ENCODE peak calls at places on chromosomes 13 and 19, in nine cellular contexts. X is GM23248, Y is tibial nerve, U is fibroblast of lung, D is thoracic aorta, R is spleen, H is body of pancreas, A is thyroid gland, Q is aorta. I is an unnamed sample. For H3K4me1, the result is how much of the 10 kb centered on the place peaks cover.

GRCh38 chr19:48308695-48309586 is 16.4 kb upstream of the EMP3 start:
- DNase-seq in X (no peak), Y (no peak), U (no peak), D (no peak), R (no peak), H (no peak), A (peak), Q (no peak), I (no peak)

GRCh38 chr13:98190889-98191444 is 13.9 kb upstream of the RNF113B start:
- DNase-seq in X (no peak), Y (no peak), U (no peak), D (no peak), R (no peak), H (no peak), A (no peak), Q (no peak), I (no peak)

GRCh38 chr13:22278336-22278929 is 607.6 kb downstream of the FGF9 start:
- DNase-seq in X (peak), Y (peak), U (peak), D (no peak), R (no peak), H (peak), A (peak), Q (peak), I (peak)

GRCh38 chr13:108926848-108927247 is 297.4 kb downstream of the MYO16 start:
- DNase-seq in X (no peak), Y (no peak), U (no peak), D (no peak), R (no peak), H (no peak), A (no peak), Q (no peak), I (no peak)

GRCh38 chr13:24505756-24506155 is 6.8 kb downstream of the PARP4 start:
- DNase-seq in X (no peak), Y (no peak), U (no peak), D (no peak), R (peak), H (no peak), A (no peak), Q (no peak), I (no peak)

GRCh38 chr13:73272831-73273230 is 214.0 kb downstream of the KLF5 start:
- DNase-seq in X (no peak), Y (no peak), U (no peak), D (no peak), R (no peak), H (no peak), A (no peak), Q (no peak), I (no peak)

GRCh38 chr19:18089726-18090125 is 3.0 kb upstream of the IL12RB1 start:
- DNase-seq in X (no peak), Y (no peak), U (no peak), D (no peak), R (peak), H (no peak), A (no peak), Q (no peak), I (no peak)

GRCh38 chr13:24654741-24655140 is 25.5 kb upstream of the ATP12A start:
- DNase-seq in X (peak), Y (no peak), U (peak), D (no peak), R (no peak), H (no peak), A (no peak), Q (no peak), I (peak)

GRCh38 chr13:49455016-49455398 is 10.9 kb downstream of the SETDB2 start:
- DNase-seq in X (no peak), Y (no peak), U (no peak), D (no peak), R (no peak), H (no peak), A (no peak), Q (no peak), I (no peak)

GRCh38 chr19:38945562-38946228 is 15.0 kb downstream of the MRPS12 start:
- DNase-seq in X (no peak), Y (no peak), U (no peak), D (no peak), R (no peak), H (no peak), A (no peak), Q (no peak), I (no peak)

GRCh38 chr13:30388401-30389283 is 33.7 kb upstream of the UBE2L5 start:
- DNase-seq in X (peak), Y (peak), U (peak), D (no peak), R (no peak), H (no peak), A (no peak), Q (no peak), I (no peak)

GRCh38 chr13:87671824-87672603 is 843 bp downstream of the SLITRK5 start:
- DNase-seq in X (peak), Y (no peak), U (peak), D (no peak), R (peak), H (no peak), A (peak), Q (peak), I (no peak)

GRCh38 chr19:50796128-50796633 is 6.0 kb downstream of the ACP4 start:
- DNase-seq in X (no peak), Y (no peak), U (no peak), D (no peak), R (no peak), H (no peak), A (no peak), Q (no peak), I (no peak)

GRCh38 chr13:99263386-99263785 is 5.2 kb upstream of the GPR18 start:
- DNase-seq in X (no peak), Y (no peak), U (no peak), D (no peak), R (no peak), H (no peak), A (no peak), Q (no peak), I (no peak)

GRCh38 chr13:27273658-27274425 is 3.2 kb downstream of the RASL11A start:
- DNase-seq in X (no peak), Y (no peak), U (peak), D (peak), R (no peak), H (no peak), A (no peak), Q (peak), I (no peak)

GRCh38 chr13:30978981-30979956 is 46.8 kb downstream of the TEX26 start:
- DNase-seq in X (peak), Y (no peak), U (no peak), D (no peak), R (no peak), H (peak), A (peak), Q (no peak), I (peak)

GRCh38 chr19:42280761-42281174 is 11.7 kb downstream of the CIC start:
- DNase-seq in X (peak), Y (peak), U (no peak), D (no peak), R (peak), H (no peak), A (peak), Q (peak), I (peak)

GRCh38 chr13:98632971-98633370 is 56.1 kb upstream of the STK24 start:
- DNase-seq in X (peak), Y (no peak), U (no peak), D (no peak), R (no peak), H (no peak), A (no peak), Q (no peak), I (no peak)

GRCh38 chr13:41496420-41497234 is 39.3 kb downstream of the RGCC start:
- DNase-seq in X (peak), Y (no peak), U (peak), D (no peak), R (no peak), H (no peak), A (no peak), Q (no peak), I (no peak)

GRCh38 chr19:54266133-54266532 is 9.1 kb upstream of the LILRB5 start:
- DNase-seq in X (peak), Y (peak), U (peak), D (no peak), R (peak), H (peak), A (peak), Q (peak), I (peak)

GRCh38 chr19:10961073-10961762 is 388 bp downstream of the SMARCA4 start:
- DNase-seq in X (peak), Y (peak), U (peak), D (no peak), R (no peak), H (peak), A (peak), Q (peak), I (peak)

GRCh38 chr13:105441406-105441805 is 1094.1 kb downstream of the EFNB2 start:
- DNase-seq in X (no peak), Y (no peak), U (peak), D (no peak), R (no peak), H (no peak), A (no peak), Q (no peak), I (no peak)

GRCh38 chr13:43769552-43769951 is 17.2 kb downstream of the ENOX1 start:
- DNase-seq in X (no peak), Y (no peak), U (no peak), D (no peak), R (no peak), H (no peak), A (no peak), Q (no peak), I (no peak)

GRCh38 chr13:55244991-55245644 is 1895.6 kb upstream of the PRR20A start:
- DNase-seq in X (no peak), Y (no peak), U (peak), D (no peak), R (no peak), H (peak), A (peak), Q (no peak), I (no peak)

GRCh38 chr19:1514986-1515721 is 2.3 kb upstream of the ADAMTSL5 start:
- DNase-seq in X (no peak), Y (no peak), U (no peak), D (no peak), R (no peak), H (no peak), A (no peak), Q (no peak), I (no peak)

GRCh38 chr19:39949026-39949747 is 14.8 kb upstream of the FCGBP start:
- DNase-seq in X (no peak), Y (no peak), U (no peak), D (no peak), R (no peak), H (no peak), A (no peak), Q (no peak), I (no peak)
- H3K4me1 ChIP-seq in X (under half), Y (under half), U (under half), D (under half), R (under half), H (under half), A (under half), Q (under half), I (under half)

GRCh38 chr13:65882810-65883209 is 1347.3 kb downstream of the PCDH9 start:
- DNase-seq in X (no peak), Y (no peak), U (no peak), D (no peak), R (no peak), H (no peak), A (no peak), Q (no peak), I (no peak)
- H3K27ac ChIP-seq in X (no peak), Y (no peak), U (no peak), D (no peak), R (no peak), H (no peak), A (no peak), Q (no peak), I (no peak)

GRCh38 chr13:46664195-46664594 is 111.2 kb downstream of the LRCH1 start:
- DNase-seq in X (no peak), Y (no peak), U (no peak), D (no peak), R (no peak), H (no peak), A (no peak), Q (no peak), I (no peak)
- H3K4me1 ChIP-seq in X (under half), Y (under half), U (under half), D (half or more), R (half or more), H (half or more), A (under half), Q (under half), I (under half)

GRCh38 chr19:11970174-11970573 is 5.3 kb downstream of the ZNF763 start:
- DNase-seq in X (no peak), Y (no peak), U (no peak), D (no peak), R (no peak), H (no peak), A (no peak), Q (no peak), I (no peak)
- H3K27ac ChIP-seq in X (no peak), Y (no peak), U (no peak), D (no peak), R (no peak), H (no peak), A (no peak), Q (no peak), I (no peak)

GRCh38 chr19:35345671-35346111 is 2.0 kb upstream of the FFAR1 start:
- DNase-seq in X (no peak), Y (no peak), U (no peak), D (no peak), R (peak), H (peak), A (no peak), Q (no peak), I (no peak)

GRCh38 chr19:35347930-35348298 is 212 bp downstream of the FFAR1 start:
- DNase-seq in X (no peak), Y (no peak), U (no peak), D (no peak), R (no peak), H (no peak), A (no peak), Q (no peak), I (no peak)

GRCh38 chr19:35344511-35345031 is 3.1 kb upstream of the FFAR1 start:
- DNase-seq in X (no peak), Y (no peak), U (no peak), D (no peak), R (peak), H (peak), A (no peak), Q (no peak), I (no peak)

GRCh38 chr19:35347171-35347929 is at the start of gene FFAR1:
- DNase-seq in X (no peak), Y (peak), U (no peak), D (no peak), R (peak), H (no peak), A (no peak), Q (peak), I (no peak)

GRCh38 chr19:35346193-35347052 is 1.3 kb upstream of the FFAR1 start:
- DNase-seq in X (no peak), Y (peak), U (no peak), D (no peak), R (peak), H (peak), A (no peak), Q (peak), I (peak)
- H3K4me1 ChIP-seq in X (under half), Y (under half), U (under half), D (under half), R (half or more), H (under half), A (under half), Q (under half), I (under half)

GRCh38 chr19:3062165-3063105 is at the start of gene TLE5:
- DNase-seq in X (peak), Y (no peak), U (no peak), D (no peak), R (peak), H (peak), A (peak), Q (peak), I (peak)
- H3K27ac ChIP-seq in X (peak), Y (peak), U (peak), D (peak), R (peak), H (peak), A (peak), Q (peak), I (peak)

GRCh38 chr19:49570138-49570856 is 10.1 kb downstream of the NOSIP start:
- DNase-seq in X (peak), Y (peak), U (peak), D (no peak), R (no peak), H (peak), A (peak), Q (no peak), I (peak)

GRCh38 chr19:49570997-49571676 is 9.2 kb downstream of the NOSIP start:
- DNase-seq in X (no peak), Y (no peak), U (no peak), D (no peak), R (no peak), H (no peak), A (no peak), Q (no peak), I (peak)

GRCh38 chr19:49566302-49566701 is 14.1 kb downstream of the NOSIP start:
- DNase-seq in X (no peak), Y (no peak), U (no peak), D (no peak), R (no peak), H (no peak), A (no peak), Q (no peak), I (no peak)

GRCh38 chr19:49565261-49565660 is 15.1 kb downstream of the NOSIP start:
- DNase-seq in X (no peak), Y (peak), U (peak), D (no peak), R (no peak), H (peak), A (no peak), Q (no peak), I (peak)

GRCh38 chr19:49567722-49568454 is 12.5 kb downstream of the NOSIP start:
- DNase-seq in X (peak), Y (no peak), U (peak), D (no peak), R (no peak), H (no peak), A (no peak), Q (no peak), I (peak)
- H3K4me1 ChIP-seq in X (under half), Y (under half), U (under half), D (under half), R (half or more), H (half or more), A (under half), Q (under half), I (under half)

I was measured in colonic mucosa.